ENCODE peak calls at places on chromosomes 13 and 19, in five cellular contexts. T is stimulated activated CD4-positive, alpha-beta T cell treated with anti-CD3 and anti-CD28 coated beads, Interleukin-2, amount 100 ng/mL, for 48 hours; G is IMR-90; F is cerebellar nuclear complex; M is stimulated activated CD8-positive, alpha-beta memory T cell treated with anti-CD3 and anti-CD28 coated beads, Interleukin-7, amount 100 ng/mL, for 1 hour. Y is an unnamed sample.

GRCh38 chr19:33047422-33047821 is 17.3 kb downstream of the RHPN2 start:
- DNase-seq in T (no peak), G (no peak), F (no peak), M (no peak), Y (no peak)

GRCh38 chr19:40284501-40285352 is at the start of gene AKT2:
- DNase-seq in T (peak), G (peak), F (no peak), M (peak), Y (peak)

GRCh38 chr13:109998808-109999528 is 212.6 kb upstream of the IRS2 start:
- DNase-seq in T (no peak), G (peak), F (no peak), M (no peak), Y (peak)

GRCh38 chr19:37551123-37551993 is 43.2 kb downstream of the ZNF571 start:
- DNase-seq in T (peak), G (peak), F (no peak), M (no peak), Y (peak)

GRCh38 chr19:51739466-51740213 is 12.0 kb downstream of the FPR1 start:
- DNase-seq in T (no peak), G (no peak), F (no peak), M (no peak), Y (no peak)

GRCh38 chr19:2083174-2083854 is 12.8 kb downstream of the MOB3A start:
- DNase-seq in T (peak), G (no peak), F (no peak), M (peak), Y (no peak)

GRCh38 chr19:32642771-32643170 is 32.2 kb downstream of the ANKRD27 start:
- DNase-seq in T (peak), G (no peak), F (no peak), M (peak), Y (no peak)

GRCh38 chr13:112510002-112510780 is 77.8 kb downstream of the TUBGCP3 start:
- DNase-seq in T (no peak), G (peak), F (no peak), M (no peak), Y (peak)

GRCh38 chr19:54208784-54209057 is 8.1 kb downstream of the RPS9 start:
- DNase-seq in T (peak), G (no peak), F (no peak), M (no peak), Y (peak)

GRCh38 chr13:92575782-92576181 is 650.8 kb upstream of the GPC6 start:
- DNase-seq in T (no peak), G (no peak), F (no peak), M (no peak), Y (peak)

Y was measured in DMS53.